ENCODE peak calls at places on chromosomes 16 and 17, in four cellular contexts. Q is psoas muscle; O is C1 segment of cervical spinal cord; M is central memory CD8-positive, alpha-beta T cell. Z is an unnamed sample.

GRCh38 chr16:426115-426905 is 861 bp downstream of the RAB11FIP3 start:
- DNase-seq in O (no peak), M (no peak), Q (peak), Z (peak)

GRCh38 chr17:31549121-31549524 is 157.6 kb downstream of the RAB11FIP4 start:
- DNase-seq in M (no peak), O (no peak), Q (no peak), Z (no peak)

GRCh38 chr16:67796099-67796718 is 10.2 kb downstream of the RANBP10 start:
- DNase-seq in M (no peak), Q (no peak), O (no peak), Z (no peak)

GRCh38 chr16:2482181-2483107 is 7.5 kb downstream of the TBC1D24 start:
- DNase-seq in O (no peak), M (no peak), Q (peak), Z (no peak)

GRCh38 chr16:684067-684794 is at the start of gene JMJD8:
- DNase-seq in O (peak), M (peak), Q (peak), Z (peak)

GRCh38 chr16:85461814-85462404 is 151.2 kb upstream of the GSE1 start:
- DNase-seq in O (no peak), M (no peak), Q (no peak), Z (peak)

GRCh38 chr16:8572919-8573724 is 17.2 kb downstream of the TMEM114 start:
- DNase-seq in M (no peak), Q (no peak), O (no peak), Z (peak)

GRCh38 chr17:2418572-2418971 is 17.7 kb upstream of the MNT start:
- DNase-seq in Q (peak), M (no peak), O (no peak), Z (no peak)

GRCh38 chr17:75478508-75478907 is 22.1 kb downstream of the TMEM94 start:
- DNase-seq in M (no peak), Q (no peak), O (no peak), Z (peak)

GRCh38 chr17:29143894-29144293 is 36.3 kb downstream of the MYO18A start:
- DNase-seq in O (no peak), Q (peak), M (no peak), Z (peak)

GRCh38 chr17:71338396-71338795 is 782.4 kb upstream of the SOX9 start:
- DNase-seq in M (no peak), Q (no peak), O (no peak), Z (no peak)

GRCh38 chr17:78706271-78706915 is 75.7 kb downstream of the CYTH1 start:
- DNase-seq in O (no peak), Q (no peak), M (no peak), Z (peak)

GRCh38 chr16:69890114-69890890 is 60.8 kb upstream of the CLEC18A start:
- DNase-seq in Q (peak), O (no peak), M (no peak), Z (peak)

GRCh38 chr16:68062910-68063393 is 22.2 kb upstream of the NFATC3 start:
- DNase-seq in M (no peak), O (no peak), Q (no peak), Z (no peak)

GRCh38 chr16:85460252-85460982 is 152.7 kb upstream of the GSE1 start:
- DNase-seq in Q (no peak), O (no peak), M (no peak), Z (peak)

GRCh38 chr16:83952587-83952939 is 477 bp upstream of the OSGIN1 start:
- DNase-seq in M (no peak), Q (peak), O (no peak), Z (no peak)

GRCh38 chr17:33875973-33876372 is 379.1 kb upstream of the CCL2 start:
- DNase-seq in Q (no peak), O (no peak), M (no peak), Z (peak)

GRCh38 chr16:27273670-27274522 is 5.3 kb upstream of the NSMCE1 start:
- DNase-seq in Q (no peak), O (no peak), M (no peak), Z (peak)